ENCODE peak calls at places on chromosomes 5 and 9, in seven cellular contexts. R, Q, C, A, U, N and L are unnamed samples.

GRCh38 chr9:99720455-99721050 is 101.1 kb upstream of the NR4A3 start:
- DNase-seq in R (no peak), Q (peak; percentile 0), C (no peak), A (no peak), U (no peak), N (no peak), L (no peak)

GRCh38 chr9:69919461-69920061 is 98.9 kb downstream of the CFAP95 start:
- DNase-seq in R (no peak), Q (peak; percentile 74), C (no peak), A (no peak), U (peak; percentile 29), N (peak; percentile 50), L (no peak)

GRCh38 chr5:41925555-41925946 is 470 bp downstream of the FBXO4 start:
- DNase-seq in R (no peak), Q (peak; percentile 24), C (peak; percentile 27), A (peak; percentile 47), U (no peak), N (peak; percentile 39), L (peak; percentile 48)

GRCh38 chr5:139856694-139857093 is 61.1 kb downstream of the PSD2 start:
- DNase-seq in R (no peak), Q (no peak), C (no peak), A (no peak), U (no peak), N (no peak), L (peak; percentile 31)

GRCh38 chr5:169795311-169795710 is 158.2 kb downstream of the DOCK2 start:
- DNase-seq in R (no peak), Q (no peak), C (no peak), A (no peak), U (no peak), N (no peak), L (no peak)

GRCh38 chr9:130186839-130187522 is 14.8 kb downstream of the NCS1 start:
- DNase-seq in R (peak; percentile 80), Q (peak; percentile 55), C (peak; percentile 56), A (peak; percentile 75), U (peak; percentile 71), N (peak; percentile 59), L (peak; percentile 58)

GRCh38 chr9:121646992-121647391 is 4.4 kb upstream of the DAB2IP start:
- DNase-seq in R (no peak), Q (no peak), C (no peak), A (no peak), U (no peak), N (no peak), L (no peak)

GRCh38 chr5:42377496-42377895 is 45.7 kb upstream of the GHR start:
- DNase-seq in R (no peak), Q (no peak), C (no peak), A (no peak), U (no peak), N (no peak), L (no peak)

GRCh38 chr5:80181618-80182211 is 74.1 kb downstream of the SERINC5 start:
- DNase-seq in R (peak; percentile 85), Q (no peak), C (peak; percentile 91), A (no peak), U (peak; percentile 88), N (peak; percentile 90), L (no peak)

GRCh38 chr5:35908266-35908665 is 30.2 kb downstream of the CAPSL start:
- DNase-seq in R (no peak), Q (no peak), C (no peak), A (no peak), U (no peak), N (no peak), L (no peak)

GRCh38 chr5:148372331-148372730 is 11.4 kb upstream of the FBXO38 start:
- DNase-seq in R (no peak), Q (no peak), C (no peak), A (no peak), U (no peak), N (no peak), L (no peak)

GRCh38 chr5:61290815-61291214 is 41.2 kb upstream of the ZSWIM6 start:
- DNase-seq in R (peak; percentile 72), Q (no peak), C (no peak), A (no peak), U (no peak), N (peak; percentile 13), L (no peak)

GRCh38 chr9:135703726-135704125 is 1.7 kb downstream of the KCNT1 start:
- DNase-seq in R (no peak), Q (no peak), C (no peak), A (peak; percentile 68), U (no peak), N (no peak), L (no peak)

GRCh38 chr9:97602430-97602829 is 30.7 kb downstream of the TSTD2 start:
- DNase-seq in R (no peak), Q (no peak), C (no peak), A (no peak), U (no peak), N (no peak), L (no peak)

GRCh38 chr9:96160168-96160567 is 141.8 kb downstream of the HSD17B3 start:
- DNase-seq in R (no peak), Q (no peak), C (no peak), A (no peak), U (no peak), N (no peak), L (no peak)

DNA sequence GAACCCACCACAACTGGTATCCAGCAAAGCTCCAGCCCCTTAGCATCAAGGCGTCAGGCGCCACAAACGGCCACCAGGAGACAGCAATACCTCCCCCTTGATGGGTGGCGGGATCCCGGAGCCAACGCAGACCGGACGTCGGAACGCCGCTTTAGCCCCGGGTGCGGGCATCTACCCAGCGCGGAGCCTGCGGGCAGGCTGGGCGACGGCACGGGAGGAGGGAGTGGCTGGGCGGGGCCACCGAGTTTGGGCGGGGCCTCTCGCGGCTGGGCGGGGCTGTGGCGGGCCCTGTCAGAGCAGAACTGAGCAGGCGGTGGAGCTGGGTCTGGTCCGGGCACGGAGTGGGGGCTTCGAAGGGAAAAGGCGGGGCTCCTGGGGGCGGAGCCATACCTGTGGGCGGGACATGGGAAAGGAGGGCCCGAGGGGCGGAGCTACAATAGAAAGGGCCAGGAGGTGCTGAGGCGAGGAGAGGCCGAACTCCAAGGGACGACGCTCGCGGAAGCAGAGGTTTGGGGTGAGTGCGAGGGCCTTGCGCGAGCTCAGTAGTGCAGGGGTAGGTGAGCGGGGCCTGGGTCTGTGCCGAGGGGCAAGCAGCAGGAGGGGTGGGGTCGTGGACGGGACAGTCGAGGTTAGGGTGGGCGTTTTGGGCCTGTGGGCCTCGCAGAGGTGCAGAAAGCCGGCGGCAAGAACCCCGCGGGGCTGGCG is 40.2 kb upstream of the GARNL3 start:
- DNase-seq in R (peak; percentile 94), Q (peak; percentile 69), C (peak; percentile 94), A (peak; percentile 100), U (peak; percentile 85), N (peak; percentile 85), L (peak; percentile 97)
- TF ChIP-seq POLR2A in R (peak; percentile 68), Q (no peak), C (no peak), A (peak; percentile 37), U (no peak), N (peak; percentile 69), L (peak; percentile 30)

DNA sequence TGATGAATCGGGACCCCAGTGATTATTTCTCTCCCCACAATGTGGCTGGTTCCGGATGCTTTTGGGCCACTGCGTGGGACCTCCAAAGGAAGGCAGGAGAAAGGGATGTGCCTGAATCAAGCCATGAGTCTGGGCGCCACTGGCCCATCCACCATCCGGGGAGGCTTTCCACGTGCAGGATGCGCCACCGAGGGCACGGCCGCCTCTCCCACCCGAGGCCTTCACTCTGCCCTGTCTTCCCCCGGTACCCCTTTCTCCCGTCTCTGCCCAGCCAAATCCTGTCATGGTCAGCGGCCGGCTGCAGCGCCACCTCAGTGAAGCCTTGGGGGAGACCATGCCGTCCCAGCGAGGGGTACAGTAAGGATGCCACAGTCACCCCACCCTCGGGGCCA is 43.9 kb upstream of the GRHPR start:
- DNase-seq in R (no peak), Q (no peak), C (no peak), A (no peak), U (no peak), N (no peak), L (no peak)
- H3K4me3 ChIP-seq in R (no peak overlapping the region), Q (no peak overlapping the region), C (no peak overlapping the region), A (no peak overlapping the region), U (no peak overlapping the region), N (no peak overlapping the region), L (no peak overlapping the region)

DNA sequence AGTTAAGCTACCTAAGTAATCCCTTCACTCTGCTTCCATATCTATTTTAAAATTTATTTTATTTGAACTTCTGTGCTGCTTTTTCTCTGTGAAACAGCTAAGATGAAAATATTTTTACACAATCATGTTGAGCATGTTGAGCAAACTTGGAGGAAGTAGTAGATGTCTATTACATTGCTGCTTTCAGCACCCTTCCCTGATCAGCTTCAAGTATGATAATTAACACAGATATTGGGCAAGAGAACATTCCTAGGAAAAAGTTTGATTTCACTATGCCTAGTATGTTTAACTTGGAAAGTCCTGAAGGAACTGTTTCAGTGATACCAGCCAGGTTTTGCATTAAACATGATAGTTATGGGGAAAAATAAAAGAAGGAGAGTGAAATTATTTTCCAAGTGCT is 283.6 kb downstream of the ELAVL2 start:
- DNase-seq in R (no peak), Q (no peak), C (no peak), A (no peak), U (no peak), N (no peak), L (no peak)
- H3K36me3 ChIP-seq in R (no peaks in the 10 kb centered on the region), Q (no peaks in the 10 kb centered on the region), C (no peaks in the 10 kb centered on the region), A (no peaks in the 10 kb centered on the region), U (no peaks in the 10 kb centered on the region), N (no peaks in the 10 kb centered on the region), L (no peaks in the 10 kb centered on the region)

GRCh38 chr5:154849261-154849660 is 1.1 kb downstream of the FAXDC2 start:
- DNase-seq in R (no peak), Q (no peak), C (no peak), A (no peak), U (no peak), N (no peak), L (no peak)

GRCh38 chr5:154849791-154850201 is 607 bp downstream of the FAXDC2 start:
- DNase-seq in R (no peak), Q (peak; percentile 47), C (no peak), A (no peak), U (no peak), N (peak; percentile 44), L (no peak)

GRCh38 chr5:154844800-154845199 is 5.6 kb downstream of the FAXDC2 start:
- DNase-seq in R (no peak), Q (no peak), C (no peak), A (no peak), U (no peak), N (peak; percentile 67), L (no peak)

GRCh38 chr5:154851351-154851750 is 948 bp upstream of the FAXDC2 start:
- DNase-seq in R (no peak), Q (no peak), C (no peak), A (no peak), U (no peak), N (no peak), L (no peak)

DNA sequence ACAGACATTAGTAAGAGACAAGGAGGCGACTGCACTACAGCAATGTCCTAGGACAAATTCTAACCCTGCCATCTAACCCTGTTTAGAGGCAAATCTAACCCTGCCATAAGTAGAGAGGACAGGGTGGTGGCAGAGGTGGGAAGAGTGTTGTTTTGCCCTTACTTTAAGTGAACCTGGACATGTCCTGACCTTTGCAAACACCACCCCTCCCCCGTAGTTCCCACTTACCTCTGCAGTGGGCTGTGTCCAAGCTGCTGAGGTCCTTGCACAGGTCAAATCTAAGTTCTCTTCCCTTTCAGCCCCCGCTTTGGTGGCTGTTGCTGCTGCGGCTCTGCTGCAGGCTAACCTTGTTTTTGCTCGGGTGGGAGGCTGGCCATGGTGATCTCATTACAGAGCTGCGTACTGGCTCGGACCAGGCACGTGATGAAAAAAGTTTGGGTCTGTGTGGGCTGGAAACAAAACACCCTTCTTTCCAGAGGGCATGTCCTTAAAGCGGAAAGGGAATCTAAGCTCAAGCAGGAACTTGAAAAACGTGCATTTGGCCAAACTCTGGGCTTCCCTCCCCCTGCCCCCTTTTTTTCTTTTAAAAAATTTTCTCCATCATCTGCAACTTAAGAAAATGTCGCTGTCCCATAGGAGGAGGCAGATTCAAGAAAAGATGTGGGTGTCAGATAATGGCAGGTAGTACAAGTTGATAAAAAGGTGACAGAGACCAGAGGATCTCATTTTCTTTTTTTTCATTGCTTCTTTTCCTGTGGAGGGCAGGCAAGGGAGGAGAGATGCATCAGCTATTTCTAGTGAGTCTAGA is at the start of gene FAXDC2:
- DNase-seq in R (peak; percentile 48), Q (peak; percentile 88), C (peak; percentile 61), A (peak; percentile 68), U (no peak), N (peak; percentile 78), L (peak; percentile 82)
- TF ChIP-seq POLR2A in R (peak; percentile 30), Q (no peak), C (no peak), A (peak; percentile 55), U (no peak), N (peak; percentile 61), L (peak; percentile 38)